ENCODE peak calls at places on chromosomes 1 and 21, in four cellular contexts. One of them, this sample, is unnamed.

GRCh38 chr21:45516071-45516670 is 26.1 kb downstream of the SLC19A1 start:
- DNase-seq in brain microvascular endothelial cell: no peak
- DNase-seq in thoracic aorta: no peak
- DNase-seq in PC-3: no peak
- DNase-seq in this sample: no peak

GRCh38 chr1:61639937-61640336 is 85.0 kb downstream of the TM2D1 start:
- DNase-seq in brain microvascular endothelial cell: no peak
- DNase-seq in thoracic aorta: no peak
- DNase-seq in PC-3: no peak
- DNase-seq in this sample: no peak

GRCh38 chr1:208045410-208046252 is 134.7 kb upstream of the CD34 start:
- DNase-seq in brain microvascular endothelial cell: no peak
- DNase-seq in thoracic aorta: no peak
- DNase-seq in PC-3: no peak
- DNase-seq in this sample: no peak

GRCh38 chr1:85313888-85314696 is 37.7 kb upstream of the BCL10 start:
- DNase-seq in brain microvascular endothelial cell: peak; percentile 85
- DNase-seq in thoracic aorta: no peak
- DNase-seq in PC-3: peak; percentile 96
- DNase-seq in this sample: no peak

GRCh38 chr1:92485374-92486250 is 1.1 kb downstream of the GFI1 start:
- DNase-seq in brain microvascular endothelial cell: no peak
- DNase-seq in thoracic aorta: no peak
- DNase-seq in PC-3: no peak
- DNase-seq in this sample: no peak

GRCh38 chr1:54249798-54250497 is 50.0 kb downstream of the MRPL37 start:
- DNase-seq in brain microvascular endothelial cell: peak; percentile 82
- DNase-seq in thoracic aorta: no peak
- DNase-seq in PC-3: peak; percentile 87
- DNase-seq in this sample: no peak

GRCh38 chr1:86207323-86207722 is 50.8 kb upstream of the COL24A1 start:
- DNase-seq in brain microvascular endothelial cell: peak; percentile 81
- DNase-seq in thoracic aorta: no peak
- DNase-seq in PC-3: peak; percentile 72
- DNase-seq in this sample: no peak

GRCh38 chr21:35540950-35541632 is 492.0 kb upstream of the RUNX1 start:
- DNase-seq in brain microvascular endothelial cell: no peak
- DNase-seq in thoracic aorta: no peak
- DNase-seq in PC-3: no peak
- DNase-seq in this sample: no peak

GRCh38 chr21:45388011-45388521 is 16.9 kb upstream of the COL18A1 start:
- DNase-seq in brain microvascular endothelial cell: no peak
- DNase-seq in thoracic aorta: no peak
- DNase-seq in PC-3: no peak
- DNase-seq in this sample: no peak

GRCh38 chr21:46559291-46559983 is 45.4 kb downstream of the S100B start:
- DNase-seq in brain microvascular endothelial cell: no peak
- DNase-seq in thoracic aorta: no peak
- DNase-seq in PC-3: no peak
- DNase-seq in this sample: no peak

GRCh38 chr1:27979151-27979858 is 19.5 kb downstream of the XKR8 start:
- DNase-seq in brain microvascular endothelial cell: peak; percentile 28
- DNase-seq in thoracic aorta: no peak
- DNase-seq in PC-3: peak; percentile 75
- DNase-seq in this sample: no peak

GRCh38 chr1:66575739-66576138 is 41.8 kb downstream of the SGIP1 start:
- DNase-seq in brain microvascular endothelial cell: peak; percentile 86
- DNase-seq in thoracic aorta: no peak
- DNase-seq in PC-3: no peak
- DNase-seq in this sample: no peak

GRCh38 chr21:18249542-18250152 is 5.0 kb downstream of the CHODL start:
- DNase-seq in brain microvascular endothelial cell: no peak
- DNase-seq in thoracic aorta: no peak
- DNase-seq in PC-3: peak; percentile 13
- DNase-seq in this sample: no peak

DNA sequence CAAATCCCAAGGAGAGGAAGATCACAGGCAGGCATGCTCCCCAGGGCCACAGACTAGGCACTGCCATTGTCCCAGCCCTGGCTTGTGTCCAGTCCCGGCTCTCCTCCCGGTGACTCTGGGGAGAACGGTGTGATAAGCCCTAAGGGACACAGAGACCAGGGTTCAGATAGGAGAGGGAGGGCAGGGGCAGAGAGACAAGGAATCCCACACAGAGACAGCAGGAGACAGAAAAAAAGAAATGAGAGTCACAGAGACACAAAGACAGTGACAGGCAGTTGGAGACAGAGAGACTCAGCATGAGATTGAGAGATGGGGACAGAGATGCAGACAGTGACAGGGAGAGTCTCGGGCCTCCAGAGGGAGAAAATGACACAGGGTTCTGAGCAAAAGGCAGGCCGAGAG is 361 bp downstream of the INSRR start:
- DNase-seq in brain microvascular endothelial cell: no peak
- DNase-seq in thoracic aorta: no peak
- DNase-seq in PC-3: no peak
- DNase-seq in this sample: no peak
- TF ChIP-seq CTCF in brain microvascular endothelial cell: no peak
- TF ChIP-seq CTCF in thoracic aorta: no peak
- TF ChIP-seq CTCF in PC-3: no peak
- TF ChIP-seq CTCF in this sample: no peak

DNA sequence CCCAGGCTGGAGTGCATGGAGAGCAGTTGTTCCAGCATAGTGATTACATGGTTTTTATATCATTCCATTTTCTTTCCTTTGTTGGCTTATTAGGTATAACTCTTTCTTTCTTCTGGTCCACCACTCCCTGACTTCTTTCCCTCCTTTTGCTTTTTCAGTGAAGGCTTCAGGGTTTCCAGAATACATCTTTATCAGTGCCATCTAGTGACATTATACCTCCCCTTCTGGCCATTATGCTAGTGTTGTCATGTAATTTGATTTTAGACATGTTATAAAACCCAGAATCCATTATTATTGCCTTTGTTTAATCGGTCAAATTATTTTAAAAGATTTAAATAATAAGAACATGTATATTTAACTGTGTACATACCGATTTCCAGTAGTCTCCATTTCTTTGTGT is 10.6 kb downstream of the RNU1-1 start:
- DNase-seq in brain microvascular endothelial cell: no peak
- DNase-seq in thoracic aorta: no peak
- DNase-seq in PC-3: no peak
- DNase-seq in this sample: no peak
- H3K27ac ChIP-seq in brain microvascular endothelial cell: no peak overlapping the region
- H3K27ac ChIP-seq in thoracic aorta: no peak overlapping the region
- H3K27ac ChIP-seq in PC-3: no peak overlapping the region
- H3K27ac ChIP-seq in this sample: no peak overlapping the region

GRCh38 chr1:226109829-226110248 is 47.3 kb downstream of the H3-3A start:
- DNase-seq in brain microvascular endothelial cell: peak; percentile 72
- DNase-seq in thoracic aorta: peak; percentile 44
- DNase-seq in PC-3: peak; percentile 97
- DNase-seq in this sample: no peak
- TF ChIP-seq CTCF in brain microvascular endothelial cell: peak; percentile 8
- TF ChIP-seq CTCF in thoracic aorta: no peak
- TF ChIP-seq CTCF in PC-3: peak; percentile 41
- TF ChIP-seq CTCF in this sample: no peak

GRCh38 chr1:38094711-38095336 is 48.2 kb upstream of the POU3F1 start:
- DNase-seq in brain microvascular endothelial cell: no peak
- DNase-seq in thoracic aorta: no peak
- DNase-seq in PC-3: no peak
- DNase-seq in this sample: no peak

GRCh38 chr1:38098101-38098847 is 51.7 kb upstream of the POU3F1 start:
- DNase-seq in brain microvascular endothelial cell: no peak
- DNase-seq in thoracic aorta: no peak
- DNase-seq in PC-3: no peak
- DNase-seq in this sample: no peak

GRCh38 chr1:38097256-38097655 is 50.7 kb upstream of the POU3F1 start:
- DNase-seq in brain microvascular endothelial cell: no peak
- DNase-seq in thoracic aorta: no peak
- DNase-seq in PC-3: no peak
- DNase-seq in this sample: no peak

GRCh38 chr1:38093569-38094520 is 47.3 kb upstream of the POU3F1 start:
- DNase-seq in brain microvascular endothelial cell: no peak
- DNase-seq in thoracic aorta: no peak
- DNase-seq in PC-3: no peak
- DNase-seq in this sample: no peak

DNA sequence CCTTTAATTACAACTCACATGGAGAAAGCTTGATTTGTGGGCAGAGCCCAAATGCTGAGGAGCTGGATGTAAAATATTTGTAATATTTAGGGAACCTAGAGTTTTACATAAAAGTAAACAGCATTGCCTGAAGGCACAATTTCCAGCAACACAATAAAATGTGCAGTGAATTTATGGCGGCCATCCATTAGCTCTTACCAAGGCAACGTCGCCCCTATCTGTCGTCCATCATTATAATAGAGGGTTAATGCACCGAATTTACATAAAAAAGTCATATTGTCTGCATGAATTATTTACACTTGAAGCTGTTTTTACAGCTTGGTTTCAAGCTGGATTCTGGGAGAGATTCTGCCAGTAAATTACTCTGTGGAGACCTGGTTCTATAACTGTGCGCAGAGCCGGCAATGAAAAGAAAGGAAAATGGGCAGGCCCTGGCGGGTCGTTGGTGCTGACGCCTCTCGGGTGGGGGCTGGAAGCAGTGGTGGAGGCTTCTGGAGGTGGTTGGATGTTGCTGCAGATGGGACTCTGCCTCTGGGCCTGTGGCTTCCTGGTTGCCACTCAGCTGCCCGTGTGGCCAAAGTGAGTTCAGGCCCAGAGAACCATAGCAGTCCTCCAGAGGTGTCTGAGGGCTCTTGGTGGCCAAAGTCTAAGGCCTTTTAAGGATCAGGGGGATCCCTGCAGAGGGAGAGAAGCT is 48.9 kb upstream of the POU3F1 start:
- DNase-seq in brain microvascular endothelial cell: no peak
- DNase-seq in thoracic aorta: no peak
- DNase-seq in PC-3: no peak
- DNase-seq in this sample: no peak
- H3K27ac ChIP-seq in brain microvascular endothelial cell: no peak overlapping the region
- H3K27ac ChIP-seq in thoracic aorta: no peak overlapping the region
- H3K27ac ChIP-seq in PC-3: no peak overlapping the region
- H3K27ac ChIP-seq in this sample: no peak overlapping the region

GRCh38 chr1:177921590-177921989 is 48.3 kb downstream of the SEC16B start:
- DNase-seq in brain microvascular endothelial cell: no peak
- DNase-seq in thoracic aorta: no peak
- DNase-seq in PC-3: no peak
- DNase-seq in this sample: no peak
- TF ChIP-seq CTCF in brain microvascular endothelial cell: no peak
- TF ChIP-seq CTCF in thoracic aorta: no peak
- TF ChIP-seq CTCF in PC-3: no peak
- TF ChIP-seq CTCF in this sample: no peak